ENCODE peak calls at places on chromosome 14, in ten cellular contexts. A, P, L, T, E, N, K, U, G and B are unnamed samples.

GRCh38 chr14:102541771-102542170 is 32.2 kb upstream of the ANKRD9 start:
- DNase-seq in P (no peak), A (no peak), T (no peak), K (no peak), G (no peak), U (no peak), N (no peak), L (no peak), E (no peak), B (no peak)

GRCh38 chr14:100004392-100004791 is 60.8 kb upstream of the EVL start:
- DNase-seq in E (no peak), T (no peak), G (no peak), L (no peak), P (no peak), N (no peak), K (no peak), A (no peak), U (no peak), B (no peak)

GRCh38 chr14:54894995-54895394 is 7.6 kb downstream of the GCH1 start:
- DNase-seq in E (no peak), K (no peak), U (no peak), G (no peak), N (no peak), T (no peak), L (no peak), A (peak; percentile 22), P (no peak), B (no peak)

GRCh38 chr14:105486974-105487448 is 325 bp downstream of the CRIP1 start:
- DNase-seq in E (no peak), G (no peak), A (no peak), K (peak; percentile 75), P (peak; percentile 88), N (peak; percentile 69), T (peak; percentile 80), U (peak; percentile 41), L (no peak), B (peak; percentile 88)

GRCh38 chr14:97177016-97177415 is 379.8 kb downstream of the VRK1 start:
- DNase-seq in A (no peak), K (peak; percentile 21), G (no peak), E (no peak), T (peak; percentile 21), N (no peak), P (no peak), L (peak; percentile 37), U (no peak), B (no peak)

GRCh38 chr14:37563189-37563588 is 31.9 kb downstream of the FOXA1 start:
- DNase-seq in U (no peak), T (no peak), N (no peak), P (no peak), K (no peak), G (no peak), L (no peak), A (no peak), E (no peak), B (no peak)

GRCh38 chr14:70954068-70954467 is 46.8 kb downstream of the PCNX1 start:
- DNase-seq in N (no peak), P (no peak), U (no peak), L (no peak), E (no peak), A (no peak), G (no peak), T (no peak), K (no peak), B (no peak)

GRCh38 chr14:54754623-54755386 is 147.8 kb downstream of the GCH1 start:
- DNase-seq in P (no peak), E (no peak), G (no peak), L (no peak), A (no peak), T (no peak), U (no peak), K (no peak), N (no peak), B (no peak)